ENCODE peak calls at places on chromosomes 4 and X, in six cellular contexts. W, J, L, H, P and G are unnamed samples. For H3K9me3, H3K4me1 and H3K27me3, the result is how much of the 10 kb centered on the place peaks cover.

GRCh38 chr4:139633661-139634060 is 32.0 kb upstream of the MGST2 start:
- DNase-seq in H (peak), P (no peak), J (peak), L (no peak), W (peak), G (no peak)

GRCh38 chr4:185305979-185306442 is 89.7 kb downstream of the LRP2BP start:
- DNase-seq in L (peak), J (peak), P (no peak), W (peak), H (no peak), G (no peak)

GRCh38 chrX:31266172-31267076 is 194.6 kb upstream of the FTHL17 start:
- DNase-seq in L (peak), H (peak), J (peak), P (peak), W (peak), G (no peak)

GRCh38 chrX:138534410-138534809 is 177.1 kb downstream of the FGF13 start:
- DNase-seq in L (no peak), P (no peak), H (no peak), W (no peak), J (no peak), G (no peak)

GRCh38 chr4:6044805-6045204 is 26.6 kb upstream of the C4orf50 start:
- DNase-seq in L (no peak), W (no peak), J (no peak), P (no peak), H (no peak), G (no peak)

GRCh38 chr4:35365186-35365585 is 879.1 kb downstream of the ARAP2 start:
- DNase-seq in J (no peak), P (no peak), W (no peak), L (no peak), H (no peak), G (no peak)

GRCh38 chr4:138114434-138114833 is 127.7 kb downstream of the SLC7A11 start:
- DNase-seq in L (no peak), W (peak), P (no peak), H (no peak), J (peak), G (no peak)

GRCh38 chr4:95129708-95130343 is 372.1 kb downstream of the BMPR1B start:
- DNase-seq in W (peak), H (no peak), J (peak), P (peak), L (peak), G (no peak)

GRCh38 chr4:138602664-138603063 is 360.5 kb upstream of the SLC7A11 start:
- DNase-seq in L (no peak), H (no peak), W (no peak), P (no peak), J (no peak), G (no peak)

GRCh38 chr4:109155682-109156243 is 146.7 kb downstream of the COL25A1 start:
- DNase-seq in W (no peak), H (no peak), J (peak), P (no peak), L (no peak), G (no peak)

GRCh38 chr4:68152411-68152810 is 22.7 kb upstream of the TMPRSS11F start:
- DNase-seq in H (no peak), L (peak), P (no peak), W (no peak), J (no peak), G (no peak)

GRCh38 chr4:40840255-40840984 is 90.7 kb downstream of the NSUN7 start:
- DNase-seq in P (no peak), H (no peak), L (no peak), J (no peak), W (no peak), G (no peak)

GRCh38 chrX:18676050-18676449 is 4.1 kb upstream of the RS1 start:
- DNase-seq in W (no peak), P (no peak), J (no peak), L (no peak), H (no peak), G (no peak)

GRCh38 chrX:70052895-70053615 is 3.3 kb upstream of the AWAT2 start:
- DNase-seq in P (no peak), H (no peak), L (no peak), W (no peak), J (no peak), G (no peak)

GRCh38 chr4:26459756-26460530 is 30.3 kb downstream of the CCKAR start:
- DNase-seq in W (no peak), P (no peak), H (no peak), J (peak), L (no peak), G (no peak)

GRCh38 chr4:95263960-95264359 is 284.8 kb downstream of the UNC5C start:
- DNase-seq in H (no peak), P (no peak), W (no peak), J (no peak), L (no peak), G (no peak)

GRCh38 chr4:128668566-128668965 is 140.9 kb upstream of the JADE1 start:
- DNase-seq in W (no peak), L (no peak), J (no peak), H (no peak), P (no peak), G (no peak)

GRCh38 chr4:98657531-98658286 is 702 bp downstream of the TSPAN5 start:
- DNase-seq in W (peak), P (peak), L (peak), H (peak), J (peak), G (peak)

GRCh38 chrX:1400731-1401471 is 9.0 kb upstream of the SLC25A6 start:
- DNase-seq in W (no peak), J (no peak), L (no peak), P (peak), H (peak), G (no peak)

GRCh38 chrX:108732630-108733321 is 3.6 kb downstream of the IRS4 start:
- DNase-seq in J (no peak), L (no peak), W (no peak), P (no peak), H (no peak), G (no peak)

GRCh38 chrX:30085571-30085970 is 129.8 kb upstream of the MAGEB2 start:
- DNase-seq in P (no peak), L (no peak), H (no peak), W (no peak), J (no peak), G (no peak)

GRCh38 chrX:97984641-97985040 is 1100.9 kb downstream of the RPA4 start:
- DNase-seq in J (no peak), W (no peak), L (no peak), P (no peak), H (no peak), G (no peak)

GRCh38 chr4:108398326-108398725 is 222.1 kb upstream of the RPL34 start:
- DNase-seq in W (no peak), P (no peak), J (no peak), L (no peak), H (no peak), G (no peak)

GRCh38 chr4:128908735-128909134 is 99.2 kb downstream of the JADE1 start:
- DNase-seq in J (no peak), W (no peak), H (no peak), P (no peak), L (no peak), G (no peak)

GRCh38 chr4:7430368-7430964 is 4.3 kb downstream of the PSAPL1 start:
- DNase-seq in H (no peak), W (no peak), P (no peak), J (no peak), L (peak), G (no peak)

GRCh38 chrX:107454302-107454701 is 4.8 kb downstream of the FRMPD3 start:
- DNase-seq in J (peak), W (no peak), H (no peak), L (peak), P (no peak), G (no peak)

GRCh38 chr4:40309250-40309774 is 25.8 kb upstream of the CHRNA9 start:
- DNase-seq in J (peak), H (peak), L (peak), P (peak), W (peak), G (peak)

GRCh38 chrX:134717698-134718328 is 59.5 kb upstream of the PLAC1 start:
- DNase-seq in H (no peak), P (no peak), W (no peak), L (no peak), J (peak), G (no peak)

GRCh38 chr4:137611998-137612700 is 79.9 kb upstream of the PCDH18 start:
- DNase-seq in H (no peak), L (no peak), J (peak), P (no peak), W (no peak), G (no peak)

GRCh38 chr4:54484361-54484760 is 173.4 kb upstream of the KIT start:
- DNase-seq in W (no peak), L (no peak), P (no peak), J (no peak), H (no peak), G (no peak)

GRCh38 chr4:142265536-142265935 is 580.6 kb downstream of the INPP4B start:
- DNase-seq in J (peak), P (no peak), W (peak), H (no peak), L (no peak), G (no peak)

GRCh38 chrX:31546130-31546529 is 474.3 kb upstream of the FTHL17 start:
- DNase-seq in P (no peak), H (peak), W (peak), L (peak), J (peak), G (no peak)

GRCh38 chr4:55819634-55820033 is at the start of gene EXOC1L:
- DNase-seq in L (no peak), J (peak), H (peak), W (peak), P (no peak), G (no peak)

GRCh38 chrX:72018277-72019112 is 107.8 kb downstream of the NHSL2 start:
- DNase-seq in W (peak), L (peak), H (peak), P (peak), J (peak), G (peak)

GRCh38 chr4:56288663-56289062 is 98.6 kb downstream of the AASDH start:
- DNase-seq in L (no peak), H (no peak), J (no peak), W (peak), P (no peak), G (no peak)

GRCh38 chr4:44791842-44792241 is 65.5 kb upstream of the GNPDA2 start:
- DNase-seq in J (no peak), L (no peak), W (no peak), P (no peak), H (no peak), G (no peak)
- H3K9me3 ChIP-seq in J (under half), L (under half), W (under half), P (under half), H (under half), G (under half)

GRCh38 chr4:48196758-48197504 is 62.9 kb upstream of the TXK start:
- DNase-seq in L (no peak), W (no peak), J (no peak), P (no peak), H (no peak), G (no peak)

GRCh38 chr4:48194986-48195773 is 61.1 kb upstream of the TXK start:
- DNase-seq in P (peak), J (no peak), W (peak), L (no peak), H (no peak), G (no peak)

GRCh38 chr4:48195853-48196252 is 61.8 kb upstream of the TXK start:
- DNase-seq in W (no peak), J (no peak), L (no peak), P (no peak), H (no peak), G (no peak)

GRCh38 chr4:48193921-48194320 is 59.9 kb upstream of the TXK start:
- DNase-seq in J (no peak), L (no peak), P (no peak), H (no peak), W (no peak), G (no peak)

GRCh38 chr4:48197643-48198237 is 63.7 kb upstream of the TXK start:
- DNase-seq in W (no peak), H (no peak), J (no peak), P (no peak), L (no peak), G (no peak)
- H3K4me1 ChIP-seq in W (under half), H (under half), J (under half), P (under half), L (under half), G (under half)

GRCh38 chr4:687048-687974 is 1.6 kb downstream of the SLC49A3 start:
- DNase-seq in W (peak), P (peak), L (peak), H (peak), J (peak), G (no peak)
- H3K27me3 ChIP-seq in W (under half), P (under half), L (under half), H (under half), J (under half), G (under half)

DNA sequence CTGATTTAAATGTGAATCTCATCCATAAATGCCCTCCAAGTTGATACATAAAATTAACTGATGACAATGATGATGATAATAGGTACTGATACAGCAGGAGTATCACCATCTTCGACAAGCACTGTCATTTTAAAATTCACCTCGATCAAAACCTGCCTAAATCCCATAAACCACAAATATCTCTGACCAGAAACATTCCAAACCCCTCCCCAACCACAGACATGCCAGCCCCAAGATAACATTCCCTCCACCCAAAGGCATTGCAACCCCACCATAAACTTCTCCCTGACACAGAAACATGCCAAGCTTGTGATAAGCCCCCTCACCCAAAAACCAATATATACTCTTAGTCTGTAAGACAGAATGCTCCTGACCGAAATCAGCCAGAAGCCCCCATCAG is 63.7 kb upstream of the WDFY3 start:
- DNase-seq in J (no peak), P (no peak), H (no peak), L (no peak), W (no peak), G (no peak)
- H3K9me3 ChIP-seq in J (under half), P (under half), H (under half), L (under half), W (under half), G (under half)

DNA sequence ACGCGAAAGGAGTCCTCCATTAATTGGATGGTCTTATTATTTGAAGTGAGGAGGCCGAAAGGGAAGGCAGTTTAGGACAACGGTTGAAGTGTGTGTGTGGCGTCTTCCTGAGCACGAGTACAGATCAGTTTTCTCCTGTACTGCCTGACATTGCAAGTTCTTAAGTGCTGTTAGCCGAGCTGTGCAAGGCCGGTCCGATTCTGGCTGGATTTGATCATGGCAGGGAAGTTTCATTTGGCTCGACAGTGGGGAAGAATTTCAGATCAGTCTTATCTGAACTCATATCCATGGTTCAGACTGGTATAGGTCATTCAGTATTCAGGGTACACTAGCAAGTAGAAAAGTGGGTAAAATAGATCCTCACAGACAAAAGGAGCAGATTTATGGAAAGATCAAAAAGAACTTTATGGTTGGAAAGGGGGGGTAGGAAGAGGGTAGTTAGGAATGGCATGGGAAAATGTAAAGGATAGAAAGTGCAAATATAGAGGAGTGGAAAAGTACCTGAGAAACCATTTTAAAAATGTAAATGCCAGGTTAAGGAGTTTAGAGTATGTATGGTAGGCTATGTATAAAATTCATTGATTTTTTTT is 689 bp downstream of the THAP9 start:
- DNase-seq in W (no peak), P (no peak), J (no peak), H (no peak), L (no peak), G (no peak)
- H3K4me1 ChIP-seq in W (under half), P (under half), J (under half), H (under half), L (under half), G (under half)